ENCODE peak calls at places on chromosomes 12 and 14, in ten cellular contexts. L is NCI-H1092; S is body of pancreas; F is H7; X is activated CD4-positive, alpha-beta T cell treated with anti-CD3 and anti-CD28 coated beads, Interleukin-2, amount 50 U/mL, for 1 hour; H is GM23248; D is WERI-Rb-1; C is NCI-H1417; B is choroid plexus epithelial cell; J is NCI-H2081. Q is an unnamed sample.

GRCh38 chr12:65741662-65742480 is 82.4 kb upstream of the HMGA2 start:
- DNase-seq in X (no peak), S (peak), H (peak), D (peak), J (no peak), F (peak), C (no peak), B (peak), L (no peak), Q (peak)

GRCh38 chr14:101475468-101476257 is 85.6 kb upstream of the DIO3 start:
- DNase-seq in H (peak), D (no peak), X (no peak), L (no peak), F (no peak), S (peak), C (no peak), B (peak), J (no peak), Q (peak)

GRCh38 chr12:131093971-131094830 is 140.5 kb downstream of the ADGRD1 start:
- DNase-seq in F (no peak), D (peak), H (no peak), S (peak), X (no peak), C (no peak), B (no peak), L (no peak), J (no peak), Q (no peak)

GRCh38 chr12:58419182-58419760 is 477.9 kb downstream of the ATP23 start:
- DNase-seq in X (no peak), D (no peak), J (peak), S (no peak), C (no peak), B (no peak), F (no peak), L (no peak), H (no peak), Q (no peak)

GRCh38 chr12:88419794-88420193 is 160.5 kb downstream of the KITLG start:
- DNase-seq in X (no peak), D (no peak), J (no peak), B (peak), H (peak), F (no peak), C (no peak), L (no peak), S (no peak), Q (peak)

GRCh38 chr12:130041983-130042812 is 120.1 kb upstream of the FZD10 start:
- DNase-seq in F (peak), B (no peak), X (peak), L (peak), S (peak), H (peak), D (peak), C (peak), J (peak), Q (no peak)

GRCh38 chr14:48771717-48772116 is 814.5 kb downstream of the RPS29 start:
- DNase-seq in B (no peak), L (peak), D (no peak), S (no peak), H (no peak), J (no peak), C (no peak), X (no peak), F (no peak), Q (peak)

GRCh38 chr12:3885179-3886094 is 12.2 kb upstream of the PARP11 start:
- DNase-seq in F (peak), S (peak), H (peak), J (peak), B (peak), X (peak), D (no peak), L (peak), C (peak), Q (peak)

GRCh38 chr12:101298426-101298825 is 18.5 kb downstream of the UTP20 start:
- DNase-seq in X (no peak), H (peak), C (no peak), F (no peak), J (no peak), S (no peak), D (no peak), B (peak), L (no peak), Q (peak)

GRCh38 chr14:31391473-31391872 is 28.9 kb downstream of the HEATR5A start:
- DNase-seq in B (no peak), X (no peak), H (no peak), L (no peak), F (no peak), D (no peak), J (no peak), C (no peak), S (no peak), Q (no peak)

GRCh38 chr14:55220230-55220629 is 28.8 kb upstream of the DLGAP5 start:
- DNase-seq in L (no peak), F (no peak), C (no peak), B (no peak), D (no peak), J (no peak), H (peak), S (no peak), X (no peak), Q (no peak)

GRCh38 chr12:92403210-92404175 is 257.8 kb upstream of the BTG1 start:
- DNase-seq in F (no peak), S (no peak), H (no peak), D (peak), B (peak), X (peak), J (no peak), L (no peak), C (no peak), Q (peak)

Q was measured in iris pigment epithelial cell.